ENCODE peak calls at places on chromosomes 5 and 9, in seven cellular contexts. U is transverse colon, R is sigmoid colon, O is mucosa of descending colon, L is GM23338, F is GM12878, P is spleen. B is an unnamed sample.
A peak's percentile ranks its signal among the peaks of the same experiment; 100 is the strongest.

GRCh38 chr9:125912261-125912660 is 165.1 kb downstream of the PBX3 start:
- DNase-seq in U (no peak), R (no peak), O (no peak), L (no peak), F (no peak), P (no peak), B (no peak)

GRCh38 chr5:9295466-9295801 is 250.4 kb downstream of the SEMA5A start:
- DNase-seq in U (no peak), R (no peak), O (no peak), L (no peak), F (no peak), P (no peak), B (no peak)

GRCh38 chr5:135269828-135270545 is 129.0 kb downstream of the MACROH2A1 start:
- DNase-seq in U (no peak), R (no peak), O (no peak), L (no peak), F (no peak), P (no peak), B (no peak)

GRCh38 chr9:124894741-124895170 is 32.8 kb downstream of the ARPC5L start:
- DNase-seq in U (no peak), R (no peak), O (no peak), L (peak; percentile 77), F (no peak), P (no peak), B (no peak)

GRCh38 chr5:84817953-84818352 is 433.3 kb upstream of the EDIL3 start:
- DNase-seq in U (no peak), R (no peak), O (no peak), L (no peak), F (no peak), P (no peak), B (no peak)

GRCh38 chr5:159099049-159099760 is 511 bp downstream of the EBF1 start:
- DNase-seq in U (no peak), R (no peak), O (peak; percentile 64), L (peak; percentile 61), F (no peak), P (peak; percentile 90), B (peak; percentile 84)

GRCh38 chr5:175842947-175843793 is 28.2 kb upstream of the CPLX2 start:
- DNase-seq in U (no peak), R (no peak), O (no peak), L (no peak), F (no peak), P (no peak), B (no peak)

GRCh38 chr9:13731637-13732036 is 452.1 kb upstream of the MPDZ start:
- DNase-seq in U (no peak), R (no peak), O (no peak), L (no peak), F (no peak), P (no peak), B (no peak)

DNA sequence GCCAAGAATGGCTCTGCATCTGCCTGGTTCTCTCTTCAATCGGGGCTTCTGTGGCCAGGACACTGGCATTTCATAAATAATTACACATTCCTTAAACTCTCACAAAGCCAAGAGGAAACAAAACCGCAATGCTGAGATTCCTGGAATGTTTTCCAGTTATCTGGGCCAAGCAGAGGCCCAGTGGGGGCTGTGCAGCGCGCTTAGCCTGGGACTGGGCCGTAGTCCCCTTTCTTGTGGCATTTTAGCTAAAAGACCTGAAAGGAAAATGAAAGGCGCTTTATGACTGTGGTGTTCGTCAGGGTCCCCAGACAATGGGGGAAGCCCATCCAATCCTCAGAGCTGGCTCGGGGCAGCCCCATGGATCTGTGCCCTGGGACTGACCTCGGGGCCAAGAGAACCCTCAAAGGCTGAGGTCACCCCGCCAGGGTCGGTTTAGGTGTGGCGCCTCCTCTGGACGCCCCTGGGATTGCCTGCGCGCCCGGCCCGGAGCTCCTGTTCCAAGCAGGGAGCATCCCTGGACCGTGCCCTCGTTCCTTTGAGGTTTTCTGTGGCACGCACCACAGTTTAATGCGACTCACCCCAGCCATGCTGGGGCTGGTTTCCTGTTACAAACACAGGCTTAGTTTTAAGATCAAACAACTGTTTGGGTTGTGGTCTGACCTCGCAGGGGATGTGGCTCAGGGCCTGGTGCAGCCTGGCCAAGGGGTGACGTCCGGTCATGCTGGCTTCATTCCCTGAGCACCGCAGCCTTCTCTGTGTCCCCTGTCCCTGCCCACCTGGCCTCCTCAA is 51.5 kb upstream of the NKD2 start:
- DNase-seq in U (no peak), R (no peak), O (peak; percentile 57), L (peak; percentile 34), F (no peak), P (no peak), B (peak; percentile 37)
- H3K4me3 ChIP-seq in U (no peak overlapping the region), R (no peak overlapping the region), O (no peak overlapping the region), L (no peak overlapping the region), F (no peak overlapping the region), P (no peak overlapping the region), B (no peak overlapping the region)

GRCh38 chr5:160240350-160240749 is 11.0 kb downstream of the FABP6 start:
- DNase-seq in U (no peak), R (no peak), O (no peak), L (no peak), F (no peak), P (peak; percentile 20), B (no peak)

GRCh38 chr5:160250226-160250625 is 20.9 kb downstream of the FABP6 start:
- DNase-seq in U (no peak), R (no peak), O (no peak), L (no peak), F (no peak), P (peak; percentile 47), B (no peak)

GRCh38 chr5:160250826-160251225 is 21.5 kb downstream of the FABP6 start:
- DNase-seq in U (no peak), R (no peak), O (no peak), L (no peak), F (no peak), P (no peak), B (no peak)

GRCh38 chr5:160242140-160242539 is 12.8 kb downstream of the FABP6 start:
- DNase-seq in U (no peak), R (no peak), O (no peak), L (no peak), F (no peak), P (no peak), B (no peak)

GRCh38 chr5:160245506-160246100 is 16.3 kb downstream of the FABP6 start:
- DNase-seq in U (no peak), R (no peak), O (no peak), L (no peak), F (no peak), P (peak; percentile 46), B (no peak)
- TF ChIP-seq CTCF in U (no peak), R (no peak), O (no peak), L (no peak), F (no peak), P (no peak), B (no peak)

GRCh38 chr5:75358117-75358516 is 21.1 kb downstream of the HMGCR start:
- DNase-seq in U (no peak), R (no peak), O (no peak), L (no peak), F (no peak), P (no peak), B (no peak)
- H3K36me3 ChIP-seq in U (no peaks in the 10 kb centered on the region), R (peaks cover 50% of the 10 kb centered on the region), O (peaks cover 14% of the 10 kb centered on the region), L (peaks cover 86% of the 10 kb centered on the region), F (peaks cover 9% of the 10 kb centered on the region), P (no peaks in the 10 kb centered on the region), B (peaks cover 24% of the 10 kb centered on the region)

DNA sequence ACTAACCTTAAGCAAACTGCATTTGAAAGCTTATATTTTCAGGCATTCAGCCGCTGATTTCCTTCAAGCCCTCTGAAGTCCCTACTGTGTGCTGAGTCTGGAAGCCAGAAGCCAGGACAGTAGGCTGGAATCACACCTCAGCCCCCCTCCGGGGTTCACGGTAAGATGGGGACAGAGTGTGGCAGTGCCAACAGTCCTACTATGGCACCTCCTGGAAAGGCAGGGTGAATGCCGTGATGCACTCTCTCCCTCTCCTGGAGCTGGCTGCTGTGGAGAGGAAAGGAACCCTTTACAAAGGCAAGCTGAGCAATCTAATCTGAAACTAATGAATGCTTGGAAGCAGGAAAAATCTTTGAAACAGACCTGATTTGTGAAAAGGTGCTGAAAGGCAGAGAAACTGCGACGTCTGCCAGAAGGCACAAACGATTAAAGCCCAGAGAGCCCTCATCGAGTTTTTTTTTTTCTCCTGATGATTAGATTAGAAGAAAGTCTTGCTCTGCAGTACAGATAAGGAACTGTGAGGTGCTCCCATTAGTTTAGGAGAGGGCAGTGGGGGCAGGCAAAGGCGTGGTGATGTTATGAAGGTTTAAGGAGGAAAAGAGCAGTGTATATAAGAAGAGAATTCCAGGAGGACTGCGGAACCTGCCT is 21.0 kb downstream of the ANKH start:
- DNase-seq in U (no peak), R (no peak), O (no peak), L (no peak), F (no peak), P (no peak), B (no peak)
- H3K4me3 ChIP-seq in U (no peak overlapping the region), R (no peak overlapping the region), O (no peak overlapping the region), L (peak overlapping the region; percentile 21), F (no peak overlapping the region), P (no peak overlapping the region), B (no peak overlapping the region)

B was measured in GM06990.